ENCODE peak calls at places on chromosomes 1 and 21, in nine cellular contexts. E is astrocyte, Q is OCI-LY7, A is fibroblast of lung, J is endodermal cell, W is colonic mucosa, Z is esophagus squamous epithelium, Y is bronchial epithelial cell, X is PC-3. G is an unnamed sample.
A peak's percentile ranks its signal among the peaks of the same experiment; 100 is the strongest.

GRCh38 chr1:194568610-194569009 is 1382.2 kb upstream of the B3GALT2 start:
- DNase-seq in Z (no peak), E (peak; percentile 2), Q (no peak), X (no peak), Y (no peak), J (peak; percentile 51), A (peak; percentile 13), W (no peak), G (no peak)

GRCh38 chr1:173856903-173857302 is 10.9 kb downstream of the GAS5 start:
- DNase-seq in W (no peak), Z (no peak), A (no peak), Y (no peak), Q (no peak), J (no peak), E (no peak), X (no peak), G (no peak)

GRCh38 chr1:218624051-218624450 is 278.9 kb downstream of the TGFB2 start:
- DNase-seq in J (no peak), Q (no peak), Y (peak; percentile 61), A (no peak), W (no peak), Z (no peak), E (no peak), X (no peak), G (no peak)

GRCh38 chr21:45417951-45418300 is 13.0 kb downstream of the COL18A1 start:
- DNase-seq in Q (no peak), W (no peak), Z (no peak), Y (no peak), E (no peak), J (peak; percentile 31), A (no peak), X (no peak), G (no peak)

GRCh38 chr1:212671342-212672031 is 28.2 kb downstream of the BATF3 start:
- DNase-seq in Z (no peak), A (peak; percentile 81), X (peak; percentile 91), Y (peak; percentile 78), W (no peak), E (peak; percentile 73), J (peak; percentile 84), Q (peak; percentile 29), G (no peak)

GRCh38 chr1:55244476-55245109 is 29.4 kb upstream of the USP24 start:
- DNase-seq in E (peak; percentile 39), W (no peak), J (no peak), Z (no peak), Y (peak; percentile 55), Q (no peak), X (peak; percentile 13), A (peak; percentile 44), G (no peak)

GRCh38 chr1:213393860-213394259 is 342.8 kb downstream of the RPS6KC1 start:
- DNase-seq in Y (no peak), X (no peak), W (no peak), Z (no peak), E (no peak), Q (no peak), A (no peak), J (no peak), G (no peak)

GRCh38 chr1:167582064-167582463 is 28.5 kb upstream of the CREG1 start:
- DNase-seq in X (no peak), J (no peak), Z (no peak), W (no peak), A (no peak), E (no peak), Y (no peak), Q (no peak), G (no peak)

GRCh38 chr1:160363951-160364350 is 2.9 kb upstream of the NHLH1 start:
- DNase-seq in W (no peak), Q (no peak), Z (no peak), Y (no peak), J (no peak), X (no peak), E (no peak), A (no peak), G (no peak)

GRCh38 chr21:35506352-35506751 is 457.2 kb upstream of the RUNX1 start:
- DNase-seq in Z (no peak), Q (no peak), E (peak; percentile 84), A (peak; percentile 85), X (no peak), J (no peak), W (no peak), Y (no peak), G (no peak)
- H3K36me3 ChIP-seq in Z (no peaks in the 10 kb centered on the region), Q (no peaks in the 10 kb centered on the region), E (no peaks in the 10 kb centered on the region), A (no peaks in the 10 kb centered on the region), X (no peaks in the 10 kb centered on the region), J (no peaks in the 10 kb centered on the region), W (no peaks in the 10 kb centered on the region), Y (no peaks in the 10 kb centered on the region), G (no peaks in the 10 kb centered on the region)

GRCh38 chr1:99886841-99887240 is 36.7 kb downstream of the AGL start:
- DNase-seq in Q (no peak), E (peak; percentile 1), W (no peak), Z (no peak), J (no peak), A (peak; percentile 15), Y (peak; percentile 44), X (peak; percentile 76), G (no peak)

GRCh38 chr1:99891997-99892396 is 41.8 kb downstream of the AGL start:
- DNase-seq in Z (no peak), X (no peak), Q (no peak), A (no peak), Y (no peak), W (no peak), E (no peak), J (no peak), G (no peak)

GRCh38 chr1:99887890-99888289 is 37.7 kb downstream of the AGL start:
- DNase-seq in Q (no peak), E (no peak), Z (no peak), A (no peak), X (peak; percentile 63), Y (no peak), J (no peak), W (no peak), G (no peak)

GRCh38 chr1:99886179-99886578 is 36.0 kb downstream of the AGL start:
- DNase-seq in Z (no peak), E (no peak), W (no peak), J (no peak), Q (no peak), Y (no peak), X (no peak), A (no peak), G (no peak)
- H3K36me3 ChIP-seq in Z (peaks cover 13% of the 10 kb centered on the region), E (peaks cover 4% of the 10 kb centered on the region), W (peaks cover 4% of the 10 kb centered on the region), J (peaks cover 97% of the 10 kb centered on the region), Q (peaks cover 80% of the 10 kb centered on the region), Y (peaks cover 5% of the 10 kb centered on the region), X (peaks cover 4% of the 10 kb centered on the region), A (no peaks in the 10 kb centered on the region), G (peaks cover 25% of the 10 kb centered on the region)

GRCh38 chr1:227191607-227192006 is 126.7 kb downstream of the CDC42BPA start:
- DNase-seq in E (no peak), Y (no peak), Q (no peak), J (no peak), X (no peak), Z (no peak), A (no peak), W (no peak), G (no peak)
- H3K36me3 ChIP-seq in E (no peaks in the 10 kb centered on the region), Y (no peaks in the 10 kb centered on the region), Q (no peaks in the 10 kb centered on the region), J (peaks cover 8% of the 10 kb centered on the region), X (peaks cover 9% of the 10 kb centered on the region), Z (no peaks in the 10 kb centered on the region), A (no peaks in the 10 kb centered on the region), W (no peaks in the 10 kb centered on the region), G (peaks cover 5% of the 10 kb centered on the region)

DNA sequence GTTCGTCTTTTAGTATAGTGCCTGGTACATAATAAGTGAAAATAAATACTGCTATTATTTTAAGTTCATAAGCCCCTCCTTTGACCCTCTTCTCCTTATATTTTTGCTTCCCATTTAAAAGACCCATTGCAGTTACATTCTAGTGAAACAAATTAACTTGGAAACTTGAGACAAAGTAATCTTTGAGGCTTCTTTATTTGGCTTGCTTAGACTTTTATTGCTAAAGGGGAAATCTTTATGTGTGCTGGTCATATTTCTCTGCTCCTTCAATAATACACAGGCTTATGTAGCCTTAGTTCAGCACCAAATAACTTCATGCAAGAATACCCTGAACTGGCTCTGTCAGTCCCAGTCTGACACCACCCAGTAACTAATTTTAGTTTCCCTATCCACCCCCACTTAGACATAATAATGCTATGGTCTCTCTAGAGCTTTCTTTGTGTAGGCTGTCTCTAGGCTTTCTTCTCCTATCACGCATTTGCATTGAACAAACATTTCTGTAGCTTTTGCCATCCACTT is 257.8 kb downstream of the OMA1 start:
- DNase-seq in Y (no peak), Z (no peak), W (no peak), Q (no peak), E (no peak), J (no peak), A (no peak), X (no peak), G (no peak)
- H3K36me3 ChIP-seq in Y (no peaks in the 10 kb centered on the region), Z (no peaks in the 10 kb centered on the region), W (no peaks in the 10 kb centered on the region), Q (no peaks in the 10 kb centered on the region), E (no peaks in the 10 kb centered on the region), J (no peaks in the 10 kb centered on the region), A (no peaks in the 10 kb centered on the region), X (no peaks in the 10 kb centered on the region), G (no peaks in the 10 kb centered on the region)

DNA sequence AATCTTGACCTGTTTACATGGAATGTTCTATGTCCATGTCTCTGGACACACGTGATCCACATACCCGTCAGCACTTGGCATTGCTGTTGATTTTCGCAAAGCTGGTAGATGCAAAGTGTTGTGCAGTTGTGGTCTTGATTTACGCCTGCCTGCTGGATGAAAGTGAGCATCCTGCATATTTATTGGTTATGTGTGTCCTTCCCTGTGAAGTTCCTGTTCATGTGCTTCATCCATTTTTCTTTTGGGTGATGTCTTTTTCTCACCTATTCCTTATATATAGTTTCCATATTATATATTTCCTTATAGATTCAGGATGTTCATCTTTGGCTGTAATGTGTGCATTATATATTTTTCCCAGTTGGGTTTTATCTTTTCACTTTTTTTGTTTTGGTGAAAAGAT is 6.5 kb downstream of the AGPAT3 start:
- DNase-seq in X (no peak), E (no peak), Q (no peak), A (no peak), W (no peak), Z (no peak), J (no peak), Y (no peak), G (no peak)
- H3K36me3 ChIP-seq in X (peaks cover 7% of the 10 kb centered on the region), E (no peaks in the 10 kb centered on the region), Q (no peaks in the 10 kb centered on the region), A (peaks cover 3% of the 10 kb centered on the region), W (no peaks in the 10 kb centered on the region), Z (no peaks in the 10 kb centered on the region), J (peaks cover 50% of the 10 kb centered on the region), Y (peaks cover 7% of the 10 kb centered on the region), G (peaks cover 6% of the 10 kb centered on the region)